ENCODE peak calls at places on chromosomes 1 and 21, in eight cellular contexts. Y is COR-L47; T is stimulated activated CD8-positive, alpha-beta memory T cell treated with anti-CD3 and anti-CD28 coated beads, Interleukin-15, amount 100 ng/mL, for 48 hours; C is mesothelial cell of epicardium; R is NCI-H1092; Q is activated CD4-positive, CD25-positive, alpha-beta regulatory T cell; W is NCI-H345; P is GM10248. M is an unnamed sample.

GRCh38 chr1:19730793-19731192 is 66.1 kb downstream of the HTR6 start:
- DNase-seq in W (no peak), Y (no peak), C (no peak), R (no peak), T (no peak), P (no peak), Q (no peak), M (no peak)

GRCh38 chr1:200401708-200402107 is 8.1 kb downstream of the ZNF281 start:
- DNase-seq in Q (no peak), T (no peak), Y (no peak), C (no peak), P (no peak), R (no peak), W (no peak), M (no peak)

GRCh38 chr1:198088360-198089071 is 68.3 kb upstream of the NEK7 start:
- DNase-seq in P (peak; percentile 42), Y (peak; percentile 13), T (no peak), W (no peak), Q (no peak), C (no peak), R (no peak), M (peak; percentile 75)

GRCh38 chr1:94608852-94609570 is 67.5 kb upstream of the F3 start:
- DNase-seq in T (no peak), Y (no peak), W (no peak), R (no peak), C (no peak), P (no peak), Q (no peak), M (peak; percentile 85)

GRCh38 chr1:167344112-167344511 is 123.4 kb downstream of the POU2F1 start:
- DNase-seq in Y (no peak), T (no peak), R (no peak), W (no peak), P (no peak), Q (no peak), C (no peak), M (peak; percentile 76)

GRCh38 chr21:38434913-38435533 is 63.3 kb downstream of the ERG start:
- DNase-seq in C (no peak), Q (no peak), W (no peak), P (no peak), T (no peak), Y (no peak), R (no peak), M (peak; percentile 34)

GRCh38 chr21:43188712-43189151 is 19.9 kb downstream of the CRYAA start:
- DNase-seq in T (no peak), P (no peak), Q (no peak), W (no peak), Y (peak; percentile 66), C (no peak), R (peak; percentile 72), M (no peak)

GRCh38 chr1:94039514-94039870 is 81.5 kb downstream of the ABCA4 start:
- DNase-seq in Q (no peak), P (peak; percentile 59), W (peak; percentile 56), R (peak; percentile 47), Y (peak; percentile 46), T (peak; percentile 30), C (peak; percentile 80), M (peak; percentile 62)

M was measured in IMR-90.